ENCODE peak calls at places on chromosomes 6 and 20, in seven cellular contexts. R, D, S, F, E, U and Q are unnamed samples.

GRCh38 chr20:5081196-5081595 is 38.6 kb downstream of the PCNA start:
- DNase-seq in R (no peak), D (no peak), S (no peak), F (no peak), E (no peak), U (no peak), Q (no peak)

GRCh38 chr20:62805711-62806382 is 1.2 kb downstream of the OGFR start:
- DNase-seq in R (no peak), D (no peak), S (no peak), F (no peak), E (no peak), U (peak; percentile 84), Q (no peak)

GRCh38 chr20:33674294-33675126 is at the start of gene NECAB3:
- DNase-seq in R (no peak), D (peak; percentile 88), S (peak; percentile 94), F (peak; percentile 91), E (peak; percentile 52), U (peak; percentile 92), Q (peak; percentile 82)

GRCh38 chr20:18734525-18735189 is 78.9 kb upstream of the SCP2D1 start:
- DNase-seq in R (no peak), D (no peak), S (no peak), F (no peak), E (no peak), U (no peak), Q (no peak)

GRCh38 chr6:145075425-145075824 is 659.9 kb downstream of the EPM2A start:
- DNase-seq in R (no peak), D (no peak), S (no peak), F (no peak), E (no peak), U (no peak), Q (no peak)

GRCh38 chr20:4602297-4602631 is 119.4 kb upstream of the PRND start:
- DNase-seq in R (no peak), D (no peak), S (no peak), F (peak; percentile 73), E (peak; percentile 55), U (no peak), Q (no peak)

GRCh38 chr6:1079525-1079924 is 232.4 kb upstream of the FOXQ1 start:
- DNase-seq in R (no peak), D (no peak), S (no peak), F (no peak), E (peak; percentile 75), U (no peak), Q (no peak)

GRCh38 chr20:54194724-54195438 is 13.0 kb upstream of the PFDN4 start:
- DNase-seq in R (no peak), D (no peak), S (no peak), F (peak; percentile 54), E (no peak), U (no peak), Q (no peak)

GRCh38 chr20:14451458-14451857 is 114.0 kb upstream of the FLRT3 start:
- DNase-seq in R (no peak), D (no peak), S (no peak), F (no peak), E (no peak), U (no peak), Q (no peak)

GRCh38 chr6:75735491-75736186 is 13.4 kb upstream of the MYO6 start:
- DNase-seq in R (no peak), D (no peak), S (peak; percentile 20), F (peak; percentile 74), E (peak; percentile 33), U (no peak), Q (peak; percentile 40)

GRCh38 chr6:55456016-55456415 is 123.0 kb downstream of the HMGCLL1 start:
- DNase-seq in R (no peak), D (no peak), S (no peak), F (peak; percentile 9), E (no peak), U (no peak), Q (no peak)

GRCh38 chr6:42933195-42933594 is 3.9 kb downstream of the CNPY3 start:
- DNase-seq in R (no peak), D (no peak), S (no peak), F (no peak), E (no peak), U (no peak), Q (no peak)

GRCh38 chr6:161434331-161434730 is 160.5 kb upstream of the AGPAT4 start:
- DNase-seq in R (no peak), D (no peak), S (no peak), F (peak; percentile 50), E (no peak), U (no peak), Q (no peak)

GRCh38 chr6:4666886-4667513 is 109.2 kb upstream of the CDYL start:
- DNase-seq in R (no peak), D (no peak), S (no peak), F (no peak), E (no peak), U (no peak), Q (no peak)

GRCh38 chr6:1524040-1524480 is 85.7 kb upstream of the FOXC1 start:
- DNase-seq in R (no peak), D (peak; percentile 77), S (peak; percentile 78), F (peak; percentile 80), E (no peak), U (peak; percentile 90), Q (peak; percentile 63)

GRCh38 chr6:136826216-136826615 is 3.8 kb downstream of the PEX7 start:
- DNase-seq in R (no peak), D (peak; percentile 48), S (no peak), F (no peak), E (no peak), U (no peak), Q (no peak)

GRCh38 chr6:145789443-145789842 is 25.2 kb downstream of the FBXO30 start:
- DNase-seq in R (no peak), D (peak; percentile 16), S (no peak), F (no peak), E (no peak), U (no peak), Q (no peak)

GRCh38 chr6:56690519-56691200 is 48.0 kb upstream of the DST start:
- DNase-seq in R (no peak), D (no peak), S (no peak), F (peak; percentile 89), E (peak; percentile 66), U (no peak), Q (no peak)

GRCh38 chr6:137661601-137662000 is 167.4 kb upstream of the OLIG3 start:
- DNase-seq in R (no peak), D (no peak), S (peak; percentile 32), F (peak; percentile 52), E (peak; percentile 22), U (no peak), Q (peak; percentile 62)

GRCh38 chr20:4427936-4428581 is 293.6 kb upstream of the PRND start:
- DNase-seq in R (no peak), D (no peak), S (no peak), F (no peak), E (no peak), U (no peak), Q (no peak)

GRCh38 chr20:63051911-63052310 is 45.1 kb upstream of the BHLHE23 start:
- DNase-seq in R (no peak), D (no peak), S (no peak), F (no peak), E (no peak), U (peak; percentile 25), Q (no peak)

GRCh38 chr6:958531-958930 is 265.6 kb upstream of the EXOC2 start:
- DNase-seq in R (no peak), D (no peak), S (no peak), F (peak; percentile 90), E (peak; percentile 81), U (no peak), Q (no peak)

GRCh38 chr6:37512400-37512958 is 12.8 kb upstream of the CCDC167 start:
- DNase-seq in R (no peak), D (no peak), S (no peak), F (no peak), E (no peak), U (no peak), Q (no peak)

GRCh38 chr6:621916-622315 is 35.0 kb downstream of the HUS1B start:
- DNase-seq in R (no peak), D (no peak), S (no peak), F (no peak), E (no peak), U (no peak), Q (no peak)

GRCh38 chr6:168943231-168943905 is 310.3 kb downstream of the THBS2 start:
- DNase-seq in R (no peak), D (no peak), S (no peak), F (no peak), E (no peak), U (no peak), Q (no peak)

GRCh38 chr6:75824160-75824559 is 75.1 kb downstream of the MYO6 start:
- DNase-seq in R (no peak), D (no peak), S (no peak), F (no peak), E (no peak), U (no peak), Q (peak; percentile 85)

GRCh38 chr6:154399097-154399496 is 42.5 kb upstream of the IPCEF1 start:
- DNase-seq in R (no peak), D (no peak), S (no peak), F (peak; percentile 81), E (peak; percentile 65), U (no peak), Q (no peak)